ENCODE peak calls at places on chromosomes 11 and 22, in eight cellular contexts. T is AG10803, G is lung, E is heart left ventricle, L is GM12865, X is right cardiac atrium, P is fibroblast of mammary gland, H is fibroblast of the aortic adventitia. B is an unnamed sample.

GRCh38 chr22:39349967-39350802 is at the start of gene SYNGR1:
- DNase-seq in G (no peak), H (no peak), T (no peak), L (no peak), P (no peak), X (no peak), E (peak; percentile 33), B (no peak)

GRCh38 chr11:116740741-116741140 is 32.0 kb downstream of the BUD13 start:
- DNase-seq in E (no peak), G (no peak), H (no peak), T (no peak), L (no peak), P (no peak), X (no peak), B (no peak)

GRCh38 chr11:112082729-112083128 is 3.8 kb downstream of the TIMM8B start:
- DNase-seq in L (no peak), T (peak; percentile 80), E (no peak), H (no peak), G (no peak), X (no peak), P (peak; percentile 86), B (peak; percentile 53)

GRCh38 chr11:10414659-10415058 is 40.4 kb upstream of the AMPD3 start:
- DNase-seq in P (peak; percentile 46), L (peak; percentile 23), G (no peak), T (peak; percentile 73), H (peak; percentile 50), X (peak; percentile 47), E (peak; percentile 55), B (peak; percentile 48)

GRCh38 chr11:66842501-66842895 is 743 bp upstream of the RCE1 start:
- DNase-seq in T (no peak), X (peak; percentile 17), P (no peak), G (no peak), E (no peak), H (no peak), L (no peak), B (no peak)

GRCh38 chr11:1289211-1289935 is 20.1 kb downstream of the TOLLIP start:
- DNase-seq in E (no peak), G (no peak), P (no peak), L (no peak), H (no peak), X (no peak), T (no peak), B (no peak)

GRCh38 chr11:13249992-13250391 is 27.6 kb upstream of the BMAL1 start:
- DNase-seq in X (no peak), T (no peak), G (no peak), P (peak; percentile 26), L (peak; percentile 16), E (no peak), H (no peak), B (no peak)

GRCh38 chr11:116851631-116852030 is 14.2 kb upstream of the APOA1 start:
- DNase-seq in T (no peak), H (no peak), L (no peak), G (no peak), X (no peak), P (peak; percentile 23), E (no peak), B (no peak)

GRCh38 chr11:3095712-3096361 is 38.6 kb upstream of the CARS1 start:
- DNase-seq in L (no peak), X (no peak), G (no peak), P (peak; percentile 89), H (peak; percentile 80), T (peak; percentile 68), E (no peak), B (peak; percentile 77)

GRCh38 chr22:44378380-44378779 is 65.6 kb upstream of the SHISAL1 start:
- DNase-seq in H (no peak), T (no peak), P (no peak), X (no peak), E (no peak), L (no peak), G (no peak), B (no peak)

GRCh38 chr11:1557904-1558831 is 13.9 kb downstream of the DUSP8 start:
- DNase-seq in E (peak; percentile 79), P (peak; percentile 50), H (peak; percentile 82), X (peak; percentile 71), T (peak; percentile 82), L (no peak), G (no peak), B (peak; percentile 74)

GRCh38 chr11:9138612-9139579 is 47.5 kb upstream of the SCUBE2 start:
- DNase-seq in X (no peak), L (no peak), G (peak; percentile 54), E (no peak), P (peak; percentile 92), H (peak; percentile 91), T (peak; percentile 84), B (peak; percentile 89)

GRCh38 chr11:94142308-94143277 is 14.0 kb downstream of the PANX1 start:
- DNase-seq in P (no peak), L (no peak), X (no peak), H (peak; percentile 14), E (no peak), T (no peak), G (no peak), B (peak; percentile 50)

GRCh38 chr11:36433896-36434295 is 76.2 kb downstream of the TRAF6 start:
- DNase-seq in E (no peak), L (no peak), P (no peak), H (no peak), X (no peak), G (no peak), T (no peak), B (no peak)

GRCh38 chr11:27902981-27903624 is 202.8 kb upstream of the BDNF start:
- DNase-seq in T (peak; percentile 78), E (no peak), G (no peak), X (no peak), H (peak; percentile 50), L (no peak), P (peak; percentile 78), B (peak; percentile 65)

GRCh38 chr11:3221408-3222002 is 2.9 kb upstream of the MRGPRG start:
- DNase-seq in E (peak; percentile 10), T (no peak), L (no peak), P (no peak), H (peak; percentile 23), X (peak; percentile 7), G (no peak), B (no peak)

GRCh38 chr11:30990625-30991348 is 378.8 kb downstream of the DCDC1 start:
- DNase-seq in L (no peak), X (no peak), T (no peak), G (no peak), P (no peak), E (no peak), H (no peak), B (no peak)

GRCh38 chr11:44305149-44305642 is 4.7 kb downstream of the ALX4 start:
- DNase-seq in E (no peak), P (no peak), X (no peak), H (no peak), L (no peak), T (no peak), G (no peak), B (no peak)
- H3K4me3 ChIP-seq in E (peak overlapping the region; percentile 66), P (no peak overlapping the region), X (peak overlapping the region; percentile 63), H (peak overlapping the region; percentile 56), L (peak overlapping the region; percentile 35), T (peak overlapping the region; percentile 52), G (no peak overlapping the region), B (peak overlapping the region; percentile 49)

GRCh38 chr11:102026975-102027374 is 20.3 kb upstream of the CFAP300 start:
- DNase-seq in E (no peak), G (no peak), X (no peak), P (no peak), H (no peak), L (no peak), T (no peak), B (no peak)
- H3K4me3 ChIP-seq in E (no peak overlapping the region), G (no peak overlapping the region), X (no peak overlapping the region), P (no peak overlapping the region), H (no peak overlapping the region), L (no peak overlapping the region), T (no peak overlapping the region), B (no peak overlapping the region)

GRCh38 chr11:114271316-114271715 is 24.9 kb upstream of the NNMT start:
- DNase-seq in P (no peak), H (no peak), G (no peak), X (no peak), E (no peak), L (no peak), T (no peak), B (no peak)

GRCh38 chr11:114272311-114272710 is 23.9 kb upstream of the NNMT start:
- DNase-seq in E (no peak), H (no peak), P (no peak), T (no peak), G (no peak), X (no peak), L (no peak), B (no peak)

GRCh38 chr11:114273071-114273470 is 23.1 kb upstream of the NNMT start:
- DNase-seq in T (no peak), X (no peak), H (no peak), L (no peak), G (no peak), E (no peak), P (no peak), B (no peak)

GRCh38 chr11:114270531-114271270 is 25.5 kb upstream of the NNMT start:
- DNase-seq in H (no peak), P (no peak), X (no peak), G (no peak), E (no peak), T (no peak), L (no peak), B (no peak)

DNA sequence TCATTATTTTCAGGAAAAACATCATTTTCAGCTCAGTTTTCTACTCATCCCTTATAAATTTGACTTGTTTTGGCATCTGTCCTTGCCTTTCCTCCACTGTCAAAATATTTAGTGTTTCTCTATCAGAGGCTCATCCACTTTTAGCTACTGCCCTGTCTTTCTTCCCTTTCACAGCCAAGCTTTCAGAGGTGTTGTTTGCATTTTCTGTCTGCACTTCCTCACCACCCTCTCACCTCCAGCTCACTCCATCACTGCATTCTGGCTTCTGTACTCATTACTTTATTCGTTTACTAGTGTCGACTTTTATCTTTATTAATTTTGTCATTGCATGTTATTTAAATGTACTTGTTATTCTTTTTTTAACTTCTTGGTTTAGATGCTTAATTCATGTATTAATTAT is 26.7 kb upstream of the NNMT start:
- DNase-seq in H (no peak), E (no peak), X (no peak), T (no peak), L (no peak), G (no peak), P (no peak), B (no peak)
- H3K4me3 ChIP-seq in H (no peak overlapping the region), E (no peak overlapping the region), X (no peak overlapping the region), T (no peak overlapping the region), L (no peak overlapping the region), G (no peak overlapping the region), P (no peak overlapping the region), B (no peak overlapping the region)

GRCh38 chr22:33869946-33870345 is 50.3 kb downstream of the LARGE1 start:
- DNase-seq in L (no peak), H (no peak), G (no peak), E (no peak), P (peak; percentile 18), T (no peak), X (no peak), B (no peak)

GRCh38 chr22:33874206-33874605 is 46.1 kb downstream of the LARGE1 start:
- DNase-seq in E (no peak), T (no peak), X (no peak), G (no peak), H (no peak), L (no peak), P (no peak), B (no peak)

GRCh38 chr22:33873666-33874065 is 46.6 kb downstream of the LARGE1 start:
- DNase-seq in G (no peak), H (no peak), T (no peak), L (no peak), X (no peak), E (no peak), P (no peak), B (no peak)

GRCh38 chr22:33873186-33873585 is 47.1 kb downstream of the LARGE1 start:
- DNase-seq in G (no peak), P (no peak), L (no peak), T (peak; percentile 34), X (peak; percentile 38), E (peak; percentile 65), H (peak; percentile 46), B (no peak)

GRCh38 chr22:33871935-33872334 is 48.3 kb downstream of the LARGE1 start:
- DNase-seq in P (peak; percentile 15), E (no peak), G (no peak), T (no peak), H (no peak), X (no peak), L (peak; percentile 33), B (no peak)
- H3K4me3 ChIP-seq in P (no peak overlapping the region), E (no peak overlapping the region), G (no peak overlapping the region), T (no peak overlapping the region), H (no peak overlapping the region), X (no peak overlapping the region), L (no peak overlapping the region), B (no peak overlapping the region)